ENCODE peak calls at places on chromosomes 7 and 10, in four cellular contexts. S, P, V and F are unnamed samples.

GRCh38 chr7:23469150-23469960 is 936 bp downstream of the IGF2BP3 start:
- DNase-seq in S (no peak), P (no peak), V (no peak), F (no peak)

GRCh38 chr7:130071701-130072622 is 1.6 kb downstream of the KLHDC10 start:
- DNase-seq in S (no peak), P (peak; percentile 86), V (peak; percentile 52), F (no peak)

GRCh38 chr10:69498711-69499471 is 47.6 kb downstream of the TSPAN15 start:
- DNase-seq in S (peak; percentile 59), P (peak; percentile 11), V (no peak), F (no peak)

GRCh38 chr7:99493823-99494222 is 6.3 kb downstream of the ZNF394 start:
- DNase-seq in S (no peak), P (no peak), V (no peak), F (no peak)

GRCh38 chr10:60662917-60663614 is 115.2 kb upstream of the CDK1 start:
- DNase-seq in S (no peak), P (peak; percentile 78), V (no peak), F (no peak)

GRCh38 chr7:70189261-70189660 is 591.0 kb downstream of the AUTS2 start:
- DNase-seq in S (no peak), P (peak; percentile 69), V (no peak), F (no peak)

GRCh38 chr7:34158311-34158710 is 253.0 kb downstream of the BMPER start:
- DNase-seq in S (peak; percentile 76), P (no peak), V (peak; percentile 41), F (no peak)

GRCh38 chr7:155477469-155477868 is 19.5 kb downstream of the EN2 start:
- DNase-seq in S (no peak), P (no peak), V (no peak), F (no peak)

GRCh38 chr10:48682265-48682664 is 2.4 kb upstream of the WDFY4 start:
- DNase-seq in S (no peak), P (no peak), V (no peak), F (no peak)

GRCh38 chr10:119252051-119252465 is 44.7 kb downstream of the GRK5 start:
- DNase-seq in S (peak; percentile 51), P (peak; percentile 62), V (peak; percentile 42), F (no peak)

GRCh38 chr10:68804692-68805091 is 22.6 kb upstream of the STOX1 start:
- DNase-seq in S (no peak), P (no peak), V (no peak), F (no peak)

GRCh38 chr7:65287023-65287422 is 86.6 kb upstream of the ZNF92 start:
- DNase-seq in S (no peak), P (peak; percentile 33), V (no peak), F (no peak)

GRCh38 chr7:2524808-2525140 is 5.2 kb downstream of the LFNG start:
- DNase-seq in S (no peak), P (no peak), V (no peak), F (no peak)

GRCh38 chr10:113165643-113166042 is 215.6 kb downstream of the TCF7L2 start:
- DNase-seq in S (no peak), P (no peak), V (no peak), F (no peak)

GRCh38 chr10:101001225-101002035 is 1.8 kb downstream of the LZTS2 start:
- DNase-seq in S (peak; percentile 92), P (peak; percentile 93), V (peak; percentile 90), F (no peak)

GRCh38 chr10:5760462-5760861 is 52.8 kb downstream of the GDI2 start:
- DNase-seq in S (no peak), P (no peak), V (no peak), F (no peak)

GRCh38 chr7:77806425-77806824 is 7.9 kb downstream of the PHTF2 start:
- DNase-seq in S (no peak), P (no peak), V (no peak), F (no peak)

GRCh38 chr10:17214991-17215781 is 12.9 kb upstream of the VIM start:
- DNase-seq in S (no peak), P (peak; percentile 98), V (no peak), F (no peak)

GRCh38 chr7:428896-429827 is 90.5 kb downstream of the PDGFA start:
- DNase-seq in S (no peak), P (no peak), V (no peak), F (no peak)

GRCh38 chr10:69479737-69480412 is 28.6 kb downstream of the TSPAN15 start:
- DNase-seq in S (no peak), P (no peak), V (no peak), F (no peak)

GRCh38 chr10:36224431-36224985 is 582.4 kb upstream of the FZD8 start:
- DNase-seq in S (no peak), P (peak; percentile 38), V (no peak), F (no peak)

GRCh38 chr7:17559388-17559787 is 260.9 kb downstream of the AHR start:
- DNase-seq in S (no peak), P (peak; percentile 40), V (no peak), F (no peak)

GRCh38 chr10:5545011-5545410 is 20.2 kb downstream of the CALML3 start:
- DNase-seq in S (no peak), P (no peak), V (peak; percentile 5), F (no peak)

GRCh38 chr10:116270691-116271592 is 2.1 kb downstream of the GFRA1 start:
- DNase-seq in S (peak; percentile 64), P (peak; percentile 15), V (peak; percentile 26), F (no peak)

GRCh38 chr10:15374561-15374960 is 3.5 kb upstream of the FAM171A1 start:
- DNase-seq in S (no peak), P (no peak), V (no peak), F (no peak)

GRCh38 chr10:103764296-103765088 is 90.9 kb downstream of the SH3PXD2A start:
- DNase-seq in S (no peak), P (no peak), V (no peak), F (no peak)

GRCh38 chr7:129522971-129523340 is 20.6 kb downstream of the SMKR1 start:
- DNase-seq in S (no peak), P (no peak), V (no peak), F (no peak)

GRCh38 chr7:113890326-113891030 is 28.3 kb downstream of the PPP1R3A start:
- DNase-seq in S (no peak), P (peak; percentile 78), V (no peak), F (no peak)

GRCh38 chr7:94296886-94297285 is 97.8 kb upstream of the COL1A2 start:
- DNase-seq in S (no peak), P (no peak), V (no peak), F (no peak)
- H3K27ac ChIP-seq in S (peak overlapping the region; percentile 41), P (peak overlapping the region; percentile 92), V (peak overlapping the region; percentile 96), F (no peak overlapping the region)

GRCh38 chr10:114540191-114540590 is 117.9 kb downstream of the ABLIM1 start:
- DNase-seq in S (no peak), P (no peak), V (no peak), F (no peak)

GRCh38 chr10:114537791-114538543 is 120.1 kb downstream of the ABLIM1 start:
- DNase-seq in S (no peak), P (no peak), V (no peak), F (no peak)

GRCh38 chr10:114538544-114538906 is 119.5 kb downstream of the ABLIM1 start:
- DNase-seq in S (no peak), P (no peak), V (no peak), F (no peak)

GRCh38 chr10:114541081-114541833 is 116.8 kb downstream of the ABLIM1 start:
- DNase-seq in S (peak; percentile 70), P (peak; percentile 90), V (peak; percentile 81), F (no peak)

DNA sequence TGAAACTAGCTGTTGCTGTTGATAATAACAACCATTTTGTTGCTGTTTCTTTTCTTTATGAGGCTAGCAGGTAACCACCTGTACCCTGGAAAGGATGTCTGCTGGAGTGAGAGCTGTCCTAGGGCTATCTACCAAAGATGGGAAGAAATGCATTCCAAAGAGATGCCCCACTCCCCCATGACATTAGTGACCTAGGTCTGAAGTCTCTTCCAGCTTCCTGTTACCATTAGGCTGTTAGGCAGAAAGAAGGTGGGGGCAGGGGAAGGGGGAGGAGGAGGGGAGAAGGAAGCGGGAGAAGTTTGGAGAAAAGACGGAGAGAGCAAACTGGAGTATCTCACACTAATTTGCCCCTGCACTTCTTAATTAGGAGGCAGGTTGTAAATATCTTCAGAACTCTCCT is 118.5 kb downstream of the ABLIM1 start:
- DNase-seq in S (no peak), P (no peak), V (no peak), F (no peak)
- H3K27ac ChIP-seq in S (no peak overlapping the region), P (no peak overlapping the region), V (no peak overlapping the region), F (no peak overlapping the region)

GRCh38 chr10:13652860-13653259 is 66.1 kb downstream of the PRPF18 start:
- DNase-seq in S (no peak), P (no peak), V (no peak), F (no peak)

GRCh38 chr10:13651969-13652720 is 65.4 kb downstream of the PRPF18 start:
- DNase-seq in S (no peak), P (no peak), V (no peak), F (no peak)

GRCh38 chr10:13656337-13657183 is 69.8 kb downstream of the PRPF18 start:
- DNase-seq in S (no peak), P (no peak), V (no peak), F (no peak)

GRCh38 chr10:13654846-13655245 is 68.1 kb downstream of the PRPF18 start:
- DNase-seq in S (no peak), P (no peak), V (no peak), F (no peak)

DNA sequence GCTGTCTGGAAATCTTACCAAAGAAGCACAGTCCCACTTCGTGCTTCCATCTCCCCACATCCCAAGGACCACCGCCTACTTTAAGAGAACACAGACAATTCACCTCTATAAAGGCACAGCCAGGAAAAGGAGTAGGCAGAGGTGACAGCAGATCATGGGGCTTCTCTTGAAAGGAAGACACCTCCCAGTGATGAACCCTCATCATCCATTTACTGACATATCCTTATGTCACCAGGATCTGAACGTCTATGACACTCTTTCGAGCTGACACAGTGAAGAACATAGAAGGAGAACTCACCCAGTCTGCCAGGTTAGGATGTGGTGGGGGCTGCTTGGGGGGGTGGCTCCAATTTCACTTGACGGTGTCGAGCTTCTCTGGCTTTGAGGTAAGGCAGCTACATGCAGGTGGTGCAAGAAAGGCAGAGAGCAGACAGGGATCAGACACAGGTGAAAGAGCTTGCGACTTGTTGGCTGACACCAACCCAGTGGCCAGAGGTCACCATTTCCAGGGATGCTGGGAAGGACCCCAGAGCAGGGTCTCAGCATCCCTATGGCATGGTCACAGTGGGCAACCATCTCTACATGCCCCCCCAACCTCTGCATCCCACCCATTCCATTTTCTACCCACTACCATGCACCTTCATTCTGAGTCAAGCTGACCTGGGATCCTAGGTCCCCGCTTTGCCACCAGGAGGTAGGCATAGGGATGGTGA is 67.5 kb downstream of the PRPF18 start:
- DNase-seq in S (no peak), P (no peak), V (no peak), F (no peak)
- H3K27ac ChIP-seq in S (no peak overlapping the region), P (no peak overlapping the region), V (no peak overlapping the region), F (no peak overlapping the region)

DNA sequence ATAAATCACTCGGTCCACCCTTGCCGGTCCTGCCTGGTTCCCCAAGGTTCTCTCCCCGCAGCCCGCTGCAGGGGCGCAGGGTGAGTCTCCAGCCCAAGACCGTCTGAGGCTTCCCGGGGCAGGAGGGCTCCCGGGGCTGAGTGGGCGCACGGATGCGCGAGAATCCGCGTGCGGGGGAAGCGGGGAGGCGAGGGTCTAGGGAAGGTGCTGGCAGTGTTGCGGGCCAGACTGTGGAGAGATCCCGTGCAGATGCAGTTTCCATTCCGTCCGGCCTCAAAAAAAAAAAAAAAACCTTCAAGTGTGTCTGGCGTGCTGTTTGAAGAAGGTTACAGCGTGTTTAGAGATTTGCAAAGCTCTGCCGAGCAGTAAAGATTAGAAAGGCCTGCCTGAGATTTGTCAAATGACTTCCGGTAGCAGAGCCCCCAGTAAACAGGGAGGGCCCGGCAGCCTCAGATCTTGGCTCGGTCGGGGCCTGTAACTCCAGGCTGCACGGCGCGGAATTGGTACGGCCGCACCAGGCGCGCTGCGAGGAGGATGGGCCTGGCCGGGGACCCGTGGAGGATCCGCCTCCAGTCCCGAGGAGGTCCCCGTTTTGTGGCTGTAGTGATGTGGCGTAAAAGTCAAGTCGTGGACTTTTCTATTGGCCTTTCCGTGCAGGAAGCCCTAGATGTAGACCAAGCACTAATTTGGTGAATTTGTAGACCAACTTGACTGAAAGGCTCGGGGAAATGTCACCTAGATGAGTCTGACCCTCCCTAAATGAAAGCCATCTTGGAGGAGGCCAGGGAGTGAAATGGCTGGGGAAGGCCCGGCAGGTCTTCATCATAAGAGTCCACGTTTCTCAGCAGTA is 293.2 kb upstream of the NFE2L3 start:
- DNase-seq in S (no peak), P (no peak), V (no peak), F (no peak)
- H3K27ac ChIP-seq in S (peak overlapping the region; percentile 97), P (no peak overlapping the region), V (no peak overlapping the region), F (no peak overlapping the region)